ENCODE peak calls at places on chromosomes 11 and 22, in eight cellular contexts. P, K, R, A, S, O, B and J are unnamed samples.

GRCh38 chr11:113876798-113877672 is 1.7 kb upstream of the USP28 start:
- DNase-seq in P (no peak), K (no peak), R (peak; percentile 83), A (no peak), S (no peak), O (no peak), B (no peak), J (no peak)

GRCh38 chr11:10648896-10649295 is 44.7 kb downstream of the IRAG1 start:
- DNase-seq in P (no peak), K (no peak), R (no peak), A (no peak), S (no peak), O (no peak), B (no peak), J (no peak)

GRCh38 chr11:115961168-115962003 is 457.2 kb upstream of the CADM1 start:
- DNase-seq in P (no peak), K (no peak), R (no peak), A (no peak), S (no peak), O (no peak), B (no peak), J (no peak)

GRCh38 chr11:93775289-93775688 is 8.8 kb upstream of the MED17 start:
- DNase-seq in P (peak; percentile 26), K (no peak), R (no peak), A (no peak), S (no peak), O (no peak), B (no peak), J (peak; percentile 6)

GRCh38 chr22:46047226-46047625 is 70.3 kb upstream of the WNT7B start:
- DNase-seq in P (no peak), K (no peak), R (no peak), A (peak; percentile 38), S (no peak), O (no peak), B (peak; percentile 26), J (no peak)

GRCh38 chr11:61850687-61851086 is 22.6 kb downstream of the FADS2 start:
- DNase-seq in P (no peak), K (no peak), R (no peak), A (no peak), S (no peak), O (no peak), B (no peak), J (no peak)

GRCh38 chr11:8767466-8768142 is 85.0 kb downstream of the RPL27A start:
- DNase-seq in P (no peak), K (no peak), R (no peak), A (no peak), S (no peak), O (no peak), B (peak; percentile 23), J (peak; percentile 68)

GRCh38 chr11:130086627-130087026 is 16.9 kb downstream of the APLP2 start:
- DNase-seq in P (no peak), K (no peak), R (no peak), A (no peak), S (no peak), O (no peak), B (no peak), J (no peak)

GRCh38 chr11:103631841-103632240 is 404.6 kb upstream of the DDI1 start:
- DNase-seq in P (peak; percentile 94), K (no peak), R (no peak), A (no peak), S (no peak), O (no peak), B (no peak), J (no peak)

GRCh38 chr11:84261707-84262106 is 975.5 kb upstream of the CCDC90B start:
- DNase-seq in P (no peak), K (no peak), R (no peak), A (no peak), S (no peak), O (no peak), B (no peak), J (no peak)

GRCh38 chr11:115869780-115870431 is 365.7 kb upstream of the CADM1 start:
- DNase-seq in P (no peak), K (no peak), R (no peak), A (no peak), S (peak; percentile 15), O (no peak), B (no peak), J (peak; percentile 17)

GRCh38 chr11:1834132-1834610 is 619 bp upstream of the SYT8 start:
- DNase-seq in P (no peak), K (no peak), R (no peak), A (peak; percentile 96), S (peak; percentile 92), O (peak; percentile 82), B (peak; percentile 94), J (no peak)

GRCh38 chr11:68449951-68450350 is 10.6 kb upstream of the PPP6R3 start:
- DNase-seq in P (no peak), K (no peak), R (no peak), A (no peak), S (no peak), O (no peak), B (no peak), J (no peak)

GRCh38 chr11:69588270-69588669 is 52.7 kb upstream of the CCND1 start:
- DNase-seq in P (peak; percentile 50), K (no peak), R (no peak), A (no peak), S (no peak), O (no peak), B (no peak), J (peak; percentile 49)

GRCh38 chr11:61609000-61609969 is 28.4 kb upstream of the SYT7 start:
- DNase-seq in P (no peak), K (no peak), R (no peak), A (no peak), S (peak; percentile 79), O (no peak), B (no peak), J (no peak)

GRCh38 chr11:77126861-77127673 is 979 bp upstream of the MYO7A start:
- DNase-seq in P (peak; percentile 57), K (peak; percentile 79), R (no peak), A (peak; percentile 71), S (peak; percentile 68), O (no peak), B (peak; percentile 60), J (peak; percentile 73)

GRCh38 chr11:13423372-13423771 is 39.6 kb downstream of the BTBD10 start:
- DNase-seq in P (no peak), K (no peak), R (no peak), A (no peak), S (no peak), O (no peak), B (no peak), J (no peak)

GRCh38 chr11:76721755-76722677 is 51.5 kb upstream of the LRRC32 start:
- DNase-seq in P (peak; percentile 77), K (peak; percentile 72), R (no peak), A (peak; percentile 89), S (peak; percentile 87), O (peak; percentile 81), B (peak; percentile 90), J (peak; percentile 65)

GRCh38 chr11:71193431-71193830 is 58.9 kb downstream of the SHANK2 start:
- DNase-seq in P (no peak), K (no peak), R (no peak), A (no peak), S (no peak), O (no peak), B (no peak), J (no peak)

GRCh38 chr11:99531468-99531867 is 510.7 kb downstream of the CNTN5 start:
- DNase-seq in P (no peak), K (no peak), R (no peak), A (no peak), S (no peak), O (no peak), B (no peak), J (no peak)

GRCh38 chr11:97332271-97332670 is 942.5 kb downstream of the JRKL start:
- DNase-seq in P (no peak), K (no peak), R (no peak), A (no peak), S (no peak), O (no peak), B (no peak), J (no peak)

GRCh38 chr11:64859542-64860414 is 15.3 kb upstream of the CDC42BPG start:
- DNase-seq in P (no peak), K (peak; percentile 89), R (no peak), A (no peak), S (peak; percentile 62), O (no peak), B (no peak), J (no peak)

GRCh38 chr11:35272391-35272821 is 133.4 kb downstream of the CD44 start:
- DNase-seq in P (no peak), K (peak; percentile 17), R (no peak), A (no peak), S (peak; percentile 12), O (no peak), B (no peak), J (no peak)

GRCh38 chr11:72425053-72425980 is 9.0 kb downstream of the CLPB start:
- DNase-seq in P (no peak), K (no peak), R (no peak), A (no peak), S (no peak), O (no peak), B (peak; percentile 46), J (no peak)

GRCh38 chr22:26679003-26679629 is 21.7 kb downstream of the MIAT start:
- DNase-seq in P (peak; percentile 84), K (peak; percentile 61), R (no peak), A (peak; percentile 76), S (peak; percentile 80), O (peak; percentile 63), B (peak; percentile 78), J (peak; percentile 36)
- TF ChIP-seq POLR2A in P (no peak), K (no peak), R (no peak), A (no peak), S (no peak), O (no peak), B (no peak), J (no peak)

GRCh38 chr11:119852741-119853140 is 123.7 kb upstream of the NECTIN1 start:
- DNase-seq in P (no peak), K (no peak), R (no peak), A (no peak), S (no peak), O (no peak), B (no peak), J (no peak)
- TF ChIP-seq POLR2A in P (no peak), K (no peak), R (no peak), A (no peak), S (no peak), O (no peak), B (no peak), J (no peak)

DNA sequence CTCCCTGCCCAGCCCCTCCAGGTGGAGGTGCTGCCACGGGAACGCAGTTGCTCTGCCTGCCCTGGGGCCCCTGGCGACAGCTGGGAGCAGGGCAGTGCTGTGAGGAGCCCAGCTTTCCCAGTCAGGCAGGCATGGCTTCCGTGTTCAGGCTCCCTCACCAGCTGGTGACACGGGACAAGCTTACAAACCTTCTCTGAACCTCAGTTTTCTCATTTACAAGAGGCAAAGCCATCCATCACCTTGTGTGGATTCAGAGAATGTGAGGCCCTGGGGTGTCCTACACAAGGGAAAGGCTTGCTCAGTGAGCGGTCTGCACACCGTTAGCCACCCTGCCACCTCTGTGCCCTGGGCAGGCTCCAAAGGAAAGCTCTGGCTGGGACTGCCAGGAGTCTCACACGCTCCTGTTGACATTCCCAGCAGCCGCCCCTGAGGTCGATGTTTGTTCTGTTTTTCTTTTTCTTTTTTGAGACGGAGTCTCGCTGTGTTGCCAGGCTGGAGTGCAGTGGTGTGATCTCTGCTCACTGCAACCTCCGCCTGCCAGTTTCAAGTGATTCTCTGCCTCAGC is 23.5 kb downstream of the SUN2 start:
- DNase-seq in P (no peak), K (no peak), R (no peak), A (peak; percentile 69), S (no peak), O (no peak), B (peak; percentile 79), J (no peak)
- TF ChIP-seq POLR2A in P (no peak), K (peak; percentile 44), R (no peak), A (no peak), S (no peak), O (no peak), B (no peak), J (no peak)

GRCh38 chr11:57109331-57109730 is 72.4 kb upstream of the LRRC55 start:
- DNase-seq in P (no peak), K (no peak), R (no peak), A (no peak), S (no peak), O (no peak), B (no peak), J (no peak)
- TF ChIP-seq POLR2A in P (no peak), K (no peak), R (no peak), A (no peak), S (no peak), O (no peak), B (no peak), J (no peak)